ENCODE peak calls at places on chromosomes 5 and 9, in five cellular contexts. One of them, this sample, is unnamed.

GRCh38 chr5:42943931-42944631 is 96.0 kb downstream of the ANXA2R start:
- DNase-seq in CD4-positive, alpha-beta T cell: no peak
- DNase-seq in mucosa of descending colon: no peak
- DNase-seq in GM12878: no peak
- DNase-seq in hippocampal formation: no peak
- DNase-seq in this sample: no peak

GRCh38 chr5:73692166-73692640 is 66.2 kb downstream of the ARHGEF28 start:
- DNase-seq in CD4-positive, alpha-beta T cell: no peak
- DNase-seq in mucosa of descending colon: no peak
- DNase-seq in GM12878: no peak
- DNase-seq in hippocampal formation: no peak
- DNase-seq in this sample: no peak

GRCh38 chr9:124381073-124381945 is 33.9 kb downstream of the PSMB7 start:
- DNase-seq in CD4-positive, alpha-beta T cell: no peak
- DNase-seq in mucosa of descending colon: no peak
- DNase-seq in GM12878: no peak
- DNase-seq in hippocampal formation: no peak
- DNase-seq in this sample: no peak

GRCh38 chr5:33223563-33224305 is 217.0 kb upstream of the TARS1 start:
- DNase-seq in CD4-positive, alpha-beta T cell: no peak
- DNase-seq in mucosa of descending colon: no peak
- DNase-seq in GM12878: no peak
- DNase-seq in hippocampal formation: no peak
- DNase-seq in this sample: no peak

GRCh38 chr5:73374520-73375235 is 73.9 kb downstream of the FOXD1 start:
- DNase-seq in CD4-positive, alpha-beta T cell: no peak
- DNase-seq in mucosa of descending colon: no peak
- DNase-seq in GM12878: no peak
- DNase-seq in hippocampal formation: no peak
- DNase-seq in this sample: no peak

GRCh38 chr5:158716668-158717067 is 383.0 kb downstream of the EBF1 start:
- DNase-seq in CD4-positive, alpha-beta T cell: no peak
- DNase-seq in mucosa of descending colon: no peak
- DNase-seq in GM12878: no peak
- DNase-seq in hippocampal formation: no peak
- DNase-seq in this sample: no peak

GRCh38 chr5:31477971-31478370 is 53.9 kb downstream of the DROSHA start:
- DNase-seq in CD4-positive, alpha-beta T cell: no peak
- DNase-seq in mucosa of descending colon: no peak
- DNase-seq in GM12878: no peak
- DNase-seq in hippocampal formation: no peak
- DNase-seq in this sample: no peak

GRCh38 chr5:69006030-69006429 is 87.8 kb upstream of the SLC30A5 start:
- DNase-seq in CD4-positive, alpha-beta T cell: no peak
- DNase-seq in mucosa of descending colon: no peak
- DNase-seq in GM12878: no peak
- DNase-seq in hippocampal formation: no peak
- DNase-seq in this sample: no peak

GRCh38 chr5:176486189-176486757 is 38.1 kb downstream of the FAF2 start:
- DNase-seq in CD4-positive, alpha-beta T cell: no peak
- DNase-seq in mucosa of descending colon: no peak
- DNase-seq in GM12878: no peak
- DNase-seq in hippocampal formation: no peak
- DNase-seq in this sample: no peak

GRCh38 chr5:148998174-148998797 is 64.6 kb downstream of the SH3TC2 start:
- DNase-seq in CD4-positive, alpha-beta T cell: no peak
- DNase-seq in mucosa of descending colon: no peak
- DNase-seq in GM12878: no peak
- DNase-seq in hippocampal formation: no peak
- DNase-seq in this sample: no peak

GRCh38 chr9:134130503-134131375 is 5.1 kb upstream of the WDR5 start:
- DNase-seq in CD4-positive, alpha-beta T cell: no peak
- DNase-seq in mucosa of descending colon: peak; percentile 53
- DNase-seq in GM12878: no peak
- DNase-seq in hippocampal formation: no peak
- DNase-seq in this sample: peak; percentile 67

GRCh38 chr5:133797167-133797566 is 171.3 kb downstream of the C5orf15 start:
- DNase-seq in CD4-positive, alpha-beta T cell: no peak
- DNase-seq in mucosa of descending colon: no peak
- DNase-seq in GM12878: no peak
- DNase-seq in hippocampal formation: no peak
- DNase-seq in this sample: no peak

GRCh38 chr5:6372251-6373080 is 5.9 kb downstream of the MED10 start:
- DNase-seq in CD4-positive, alpha-beta T cell: no peak
- DNase-seq in mucosa of descending colon: no peak
- DNase-seq in GM12878: no peak
- DNase-seq in hippocampal formation: no peak
- DNase-seq in this sample: no peak

GRCh38 chr9:129910628-129911567 is 75.6 kb downstream of the USP20 start:
- DNase-seq in CD4-positive, alpha-beta T cell: no peak
- DNase-seq in mucosa of descending colon: no peak
- DNase-seq in GM12878: no peak
- DNase-seq in hippocampal formation: no peak
- DNase-seq in this sample: no peak

GRCh38 chr9:110604101-110604710 is 24.7 kb upstream of the SVEP1 start:
- DNase-seq in CD4-positive, alpha-beta T cell: no peak
- DNase-seq in mucosa of descending colon: no peak
- DNase-seq in GM12878: no peak
- DNase-seq in hippocampal formation: no peak
- DNase-seq in this sample: no peak

GRCh38 chr9:136521541-136521940 is 24.3 kb downstream of the NOTCH1 start:
- DNase-seq in CD4-positive, alpha-beta T cell: no peak
- DNase-seq in mucosa of descending colon: peak; percentile 85
- DNase-seq in GM12878: no peak
- DNase-seq in hippocampal formation: no peak
- DNase-seq in this sample: peak; percentile 90

GRCh38 chr5:150065886-150066285 is 20.5 kb downstream of the CSF1R start:
- DNase-seq in CD4-positive, alpha-beta T cell: no peak
- DNase-seq in mucosa of descending colon: no peak
- DNase-seq in GM12878: no peak
- DNase-seq in hippocampal formation: no peak
- DNase-seq in this sample: peak; percentile 45

GRCh38 chr5:113219695-113220094 is 215.1 kb downstream of the TSSK1B start:
- DNase-seq in CD4-positive, alpha-beta T cell: no peak
- DNase-seq in mucosa of descending colon: no peak
- DNase-seq in GM12878: no peak
- DNase-seq in hippocampal formation: no peak
- DNase-seq in this sample: no peak

GRCh38 chr5:11251242-11251641 is 490.2 kb upstream of the DAP start:
- DNase-seq in CD4-positive, alpha-beta T cell: no peak
- DNase-seq in mucosa of descending colon: no peak
- DNase-seq in GM12878: no peak
- DNase-seq in hippocampal formation: no peak
- DNase-seq in this sample: no peak

GRCh38 chr9:79012561-79012960 is 559.2 kb upstream of the TLE4 start:
- DNase-seq in CD4-positive, alpha-beta T cell: no peak
- DNase-seq in mucosa of descending colon: no peak
- DNase-seq in GM12878: no peak
- DNase-seq in hippocampal formation: no peak
- DNase-seq in this sample: no peak

GRCh38 chr5:170597876-170598275 is 94.1 kb downstream of the KCNIP1 start:
- DNase-seq in CD4-positive, alpha-beta T cell: no peak
- DNase-seq in mucosa of descending colon: no peak
- DNase-seq in GM12878: no peak
- DNase-seq in hippocampal formation: no peak
- DNase-seq in this sample: no peak

GRCh38 chr5:149205625-149206523 is 64.6 kb downstream of the ABLIM3 start:
- DNase-seq in CD4-positive, alpha-beta T cell: no peak
- DNase-seq in mucosa of descending colon: peak; percentile 34
- DNase-seq in GM12878: no peak
- DNase-seq in hippocampal formation: no peak
- DNase-seq in this sample: no peak

GRCh38 chr5:78243639-78244038 is 50.9 kb downstream of the AP3B1 start:
- DNase-seq in CD4-positive, alpha-beta T cell: no peak
- DNase-seq in mucosa of descending colon: no peak
- DNase-seq in GM12878: no peak
- DNase-seq in hippocampal formation: no peak
- DNase-seq in this sample: no peak

GRCh38 chr5:14467886-14468285 is 113.7 kb upstream of the OTULINL start:
- DNase-seq in CD4-positive, alpha-beta T cell: no peak
- DNase-seq in mucosa of descending colon: no peak
- DNase-seq in GM12878: no peak
- DNase-seq in hippocampal formation: no peak
- DNase-seq in this sample: no peak

GRCh38 chr5:149317281-149318048 is 27.8 kb upstream of the GRPEL2 start:
- DNase-seq in CD4-positive, alpha-beta T cell: peak; percentile 30
- DNase-seq in mucosa of descending colon: no peak
- DNase-seq in GM12878: no peak
- DNase-seq in hippocampal formation: no peak
- DNase-seq in this sample: no peak

GRCh38 chr9:136757751-136758140 is 297 bp downstream of the LCN8 start:
- DNase-seq in CD4-positive, alpha-beta T cell: no peak
- DNase-seq in mucosa of descending colon: peak; percentile 30
- DNase-seq in GM12878: no peak
- DNase-seq in hippocampal formation: no peak
- DNase-seq in this sample: no peak

GRCh38 chr9:8719833-8720486 is 920.4 kb upstream of the DMAC1 start:
- DNase-seq in CD4-positive, alpha-beta T cell: no peak
- DNase-seq in mucosa of descending colon: no peak
- DNase-seq in GM12878: no peak
- DNase-seq in hippocampal formation: no peak
- DNase-seq in this sample: no peak

GRCh38 chr5:115246361-115246991 is 16.2 kb downstream of the PGGT1B start:
- DNase-seq in CD4-positive, alpha-beta T cell: no peak
- DNase-seq in mucosa of descending colon: no peak
- DNase-seq in GM12878: peak; percentile 7
- DNase-seq in hippocampal formation: no peak
- DNase-seq in this sample: no peak

GRCh38 chr5:171342362-171343111 is 33.5 kb downstream of the TLX3 start:
- DNase-seq in CD4-positive, alpha-beta T cell: no peak
- DNase-seq in mucosa of descending colon: no peak
- DNase-seq in GM12878: no peak
- DNase-seq in hippocampal formation: no peak
- DNase-seq in this sample: peak; percentile 26

GRCh38 chr9:132160802-132161742 is 786 bp upstream of the NTNG2 start:
- DNase-seq in CD4-positive, alpha-beta T cell: peak; percentile 49
- DNase-seq in mucosa of descending colon: peak; percentile 31
- DNase-seq in GM12878: no peak
- DNase-seq in hippocampal formation: no peak
- DNase-seq in this sample: peak; percentile 28

GRCh38 chr5:669842-670395 is 23.2 kb downstream of the TPPP start:
- DNase-seq in CD4-positive, alpha-beta T cell: no peak
- DNase-seq in mucosa of descending colon: no peak
- DNase-seq in GM12878: no peak
- DNase-seq in hippocampal formation: no peak
- DNase-seq in this sample: no peak

GRCh38 chr9:95383198-95383673 is 65.7 kb upstream of the FANCC start:
- DNase-seq in CD4-positive, alpha-beta T cell: no peak
- DNase-seq in mucosa of descending colon: no peak
- DNase-seq in GM12878: no peak
- DNase-seq in hippocampal formation: no peak
- DNase-seq in this sample: no peak

GRCh38 chr9:109107402-109108240 is 12.1 kb downstream of the TMEM245 start:
- DNase-seq in CD4-positive, alpha-beta T cell: no peak
- DNase-seq in mucosa of descending colon: no peak
- DNase-seq in GM12878: no peak
- DNase-seq in hippocampal formation: no peak
- DNase-seq in this sample: no peak

This sample was measured in left colon.